ENCODE peak calls at places on chromosomes 16 and 17, in eight cellular contexts. One of them, this sample, is unnamed.

GRCh38 chr17:7854851-7855642 is at the start of gene TMEM88:
- DNase-seq in gastrocnemius medialis: no peak
- DNase-seq in IMR-90: no peak
- DNase-seq in adrenal gland: peak
- DNase-seq in vagina: peak
- DNase-seq in stomach: no peak
- DNase-seq in sigmoid colon: peak
- DNase-seq in A549: no peak
- DNase-seq in this sample: no peak

GRCh38 chr17:76524598-76525512 is 12.7 kb downstream of the CYGB start:
- DNase-seq in sigmoid colon: no peak
- DNase-seq in vagina: no peak
- DNase-seq in gastrocnemius medialis: no peak
- DNase-seq in adrenal gland: peak
- DNase-seq in IMR-90: peak
- DNase-seq in stomach: peak
- DNase-seq in A549: no peak
- DNase-seq in this sample: no peak

GRCh38 chr17:57145347-57145746 is 60.3 kb downstream of the AKAP1 start:
- DNase-seq in vagina: no peak
- DNase-seq in IMR-90: no peak
- DNase-seq in sigmoid colon: no peak
- DNase-seq in stomach: no peak
- DNase-seq in adrenal gland: no peak
- DNase-seq in A549: no peak
- DNase-seq in gastrocnemius medialis: no peak
- DNase-seq in this sample: no peak

GRCh38 chr16:67163903-67164558 is 514 bp upstream of the HSF4 start:
- DNase-seq in A549: no peak
- DNase-seq in IMR-90: no peak
- DNase-seq in sigmoid colon: peak
- DNase-seq in gastrocnemius medialis: no peak
- DNase-seq in adrenal gland: no peak
- DNase-seq in vagina: no peak
- DNase-seq in stomach: no peak
- DNase-seq in this sample: no peak

GRCh38 chr17:73720187-73720834 is 76.1 kb upstream of the SDK2 start:
- DNase-seq in adrenal gland: no peak
- DNase-seq in gastrocnemius medialis: no peak
- DNase-seq in stomach: no peak
- DNase-seq in vagina: no peak
- DNase-seq in IMR-90: no peak
- DNase-seq in A549: no peak
- DNase-seq in sigmoid colon: no peak
- DNase-seq in this sample: no peak

GRCh38 chr16:11386791-11387546 is 41.7 kb downstream of the RMI2 start:
- DNase-seq in vagina: no peak
- DNase-seq in A549: peak
- DNase-seq in gastrocnemius medialis: no peak
- DNase-seq in stomach: peak
- DNase-seq in adrenal gland: no peak
- DNase-seq in IMR-90: no peak
- DNase-seq in sigmoid colon: no peak
- DNase-seq in this sample: peak

GRCh38 chr16:75789237-75789636 is 62.9 kb upstream of the CPHXL start:
- DNase-seq in adrenal gland: no peak
- DNase-seq in sigmoid colon: no peak
- DNase-seq in vagina: no peak
- DNase-seq in A549: peak
- DNase-seq in gastrocnemius medialis: no peak
- DNase-seq in IMR-90: peak
- DNase-seq in stomach: no peak
- DNase-seq in this sample: peak

GRCh38 chr17:12618557-12618956 is 47.1 kb upstream of the MYOCD start:
- DNase-seq in adrenal gland: no peak
- DNase-seq in vagina: no peak
- DNase-seq in IMR-90: peak
- DNase-seq in gastrocnemius medialis: no peak
- DNase-seq in sigmoid colon: no peak
- DNase-seq in A549: no peak
- DNase-seq in stomach: no peak
- DNase-seq in this sample: no peak

GRCh38 chr17:64202683-64203430 is 60.2 kb downstream of the TEX2 start:
- DNase-seq in stomach: no peak
- DNase-seq in sigmoid colon: no peak
- DNase-seq in IMR-90: peak
- DNase-seq in gastrocnemius medialis: peak
- DNase-seq in adrenal gland: peak
- DNase-seq in vagina: no peak
- DNase-seq in A549: no peak
- DNase-seq in this sample: no peak

GRCh38 chr17:76478730-76479514 is 11.5 kb downstream of the AANAT start:
- DNase-seq in stomach: no peak
- DNase-seq in sigmoid colon: no peak
- DNase-seq in IMR-90: no peak
- DNase-seq in adrenal gland: no peak
- DNase-seq in A549: no peak
- DNase-seq in gastrocnemius medialis: no peak
- DNase-seq in vagina: no peak
- DNase-seq in this sample: no peak

GRCh38 chr16:1674751-1675664 is 3.1 kb upstream of the JPT2 start:
- DNase-seq in vagina: no peak
- DNase-seq in A549: peak
- DNase-seq in stomach: no peak
- DNase-seq in IMR-90: peak
- DNase-seq in sigmoid colon: no peak
- DNase-seq in gastrocnemius medialis: no peak
- DNase-seq in adrenal gland: no peak
- DNase-seq in this sample: no peak

GRCh38 chr17:57106107-57106835 is 21.2 kb downstream of the AKAP1 start:
- DNase-seq in A549: no peak
- DNase-seq in vagina: no peak
- DNase-seq in IMR-90: no peak
- DNase-seq in sigmoid colon: no peak
- DNase-seq in adrenal gland: no peak
- DNase-seq in gastrocnemius medialis: peak
- DNase-seq in stomach: no peak
- DNase-seq in this sample: peak

GRCh38 chr16:9677301-9677653 is 505.0 kb downstream of the GRIN2A start:
- DNase-seq in adrenal gland: no peak
- DNase-seq in gastrocnemius medialis: no peak
- DNase-seq in vagina: no peak
- DNase-seq in IMR-90: no peak
- DNase-seq in A549: no peak
- DNase-seq in stomach: no peak
- DNase-seq in sigmoid colon: no peak
- DNase-seq in this sample: no peak

DNA sequence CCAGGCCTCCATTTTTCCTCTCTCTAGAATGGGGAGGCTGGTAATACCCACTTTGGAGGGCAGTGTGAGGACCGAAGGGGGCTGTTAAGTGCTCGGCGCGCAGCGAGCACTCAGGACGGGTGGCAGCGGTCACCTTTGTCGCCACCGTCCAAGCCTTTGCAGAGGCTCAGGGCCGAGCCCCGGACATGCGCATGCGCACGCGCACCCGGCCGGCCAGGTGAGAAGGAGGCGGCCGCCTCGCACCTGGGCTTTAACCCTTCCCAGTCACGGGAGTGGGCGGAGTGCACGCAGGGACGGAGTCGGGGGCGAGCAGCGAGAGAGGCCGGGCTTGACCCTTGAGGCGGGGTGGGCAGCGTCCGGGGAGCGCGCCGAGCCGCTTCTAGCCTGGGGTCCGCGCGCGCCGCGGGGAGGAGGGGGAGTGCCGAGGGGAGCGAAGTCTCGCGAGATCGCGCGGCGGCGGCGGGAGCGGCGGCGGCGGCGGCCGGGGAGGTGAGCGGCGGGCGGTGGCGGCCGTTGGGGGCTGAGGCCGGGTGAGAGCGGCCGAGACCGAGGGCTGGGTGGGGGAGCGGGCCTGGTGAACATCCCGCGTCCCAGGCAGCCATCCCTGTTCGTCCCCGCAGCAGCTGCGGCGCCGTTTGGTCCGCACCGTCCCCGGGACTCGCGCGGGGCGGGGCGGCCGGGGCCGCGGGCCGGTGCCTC is at the start of gene MRTFB:
- DNase-seq in vagina: no peak
- DNase-seq in adrenal gland: peak
- DNase-seq in IMR-90: peak
- DNase-seq in stomach: peak
- DNase-seq in sigmoid colon: peak
- DNase-seq in gastrocnemius medialis: peak
- DNase-seq in A549: peak
- DNase-seq in this sample: peak
- TF ChIP-seq POLR2A in vagina: no peak
- TF ChIP-seq POLR2A in adrenal gland: peak
- TF ChIP-seq POLR2A in IMR-90: no peak
- TF ChIP-seq POLR2A in stomach: no peak
- TF ChIP-seq POLR2A in sigmoid colon: no peak
- TF ChIP-seq POLR2A in gastrocnemius medialis: peak
- TF ChIP-seq POLR2A in A549: peak
- TF ChIP-seq POLR2A in this sample: no peak

DNA sequence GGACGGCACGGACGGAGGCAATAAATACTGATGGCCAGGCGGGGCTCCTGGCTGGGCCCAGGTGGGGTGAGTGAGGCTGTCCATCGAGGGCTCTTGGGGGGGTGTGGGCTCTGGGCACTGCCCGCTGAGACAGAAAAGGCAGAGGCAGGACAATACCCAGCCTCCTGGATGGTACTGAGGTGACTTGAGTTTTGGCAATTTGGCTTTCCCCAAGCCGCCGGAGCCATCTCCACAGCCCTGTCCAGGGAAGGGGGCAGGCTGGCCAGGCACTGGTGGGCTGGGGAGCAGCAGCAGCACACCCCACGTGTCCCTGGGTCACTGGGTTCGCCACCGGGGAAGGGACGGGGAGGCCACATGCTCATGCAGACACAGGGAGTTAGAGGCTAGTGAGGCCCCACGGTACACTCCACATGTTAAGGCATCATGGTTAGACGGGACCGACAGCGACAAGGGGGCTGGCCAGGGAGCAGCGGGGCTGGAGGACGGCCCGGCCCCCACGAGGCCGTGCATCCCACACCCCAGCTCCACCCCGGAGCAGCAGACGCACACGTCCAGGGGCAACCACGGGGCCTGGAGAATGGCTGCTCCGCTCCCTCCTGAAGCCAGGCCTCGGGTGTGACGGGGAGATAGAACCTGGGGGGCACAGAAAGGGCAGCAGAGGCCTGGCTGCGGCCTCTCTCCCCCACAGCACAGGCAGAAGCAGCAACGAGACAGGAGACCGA is 3.0 kb downstream of the ARHGDIA start:
- DNase-seq in gastrocnemius medialis: no peak
- DNase-seq in vagina: no peak
- DNase-seq in A549: no peak
- DNase-seq in adrenal gland: no peak
- DNase-seq in stomach: no peak
- DNase-seq in IMR-90: no peak
- DNase-seq in sigmoid colon: no peak
- DNase-seq in this sample: no peak
- TF ChIP-seq POLR2A in gastrocnemius medialis: no peak
- TF ChIP-seq POLR2A in vagina: no peak
- TF ChIP-seq POLR2A in A549: peak
- TF ChIP-seq POLR2A in adrenal gland: no peak
- TF ChIP-seq POLR2A in stomach: no peak
- TF ChIP-seq POLR2A in IMR-90: peak
- TF ChIP-seq POLR2A in sigmoid colon: no peak
- TF ChIP-seq POLR2A in this sample: no peak

GRCh38 chr16:12573730-12574383 is 229.8 kb downstream of the CPPED1 start:
- DNase-seq in IMR-90: no peak
- DNase-seq in stomach: peak
- DNase-seq in A549: peak
- DNase-seq in adrenal gland: no peak
- DNase-seq in sigmoid colon: peak
- DNase-seq in gastrocnemius medialis: no peak
- DNase-seq in vagina: no peak
- DNase-seq in this sample: peak

GRCh38 chr16:12575288-12575687 is 228.4 kb downstream of the CPPED1 start:
- DNase-seq in sigmoid colon: peak
- DNase-seq in IMR-90: no peak
- DNase-seq in A549: no peak
- DNase-seq in stomach: no peak
- DNase-seq in adrenal gland: no peak
- DNase-seq in gastrocnemius medialis: no peak
- DNase-seq in vagina: no peak
- DNase-seq in this sample: no peak

GRCh38 chr16:12573300-12573699 is 230.4 kb downstream of the CPPED1 start:
- DNase-seq in sigmoid colon: peak
- DNase-seq in gastrocnemius medialis: no peak
- DNase-seq in adrenal gland: no peak
- DNase-seq in A549: no peak
- DNase-seq in stomach: no peak
- DNase-seq in vagina: no peak
- DNase-seq in IMR-90: no peak
- DNase-seq in this sample: no peak

GRCh38 chr16:12576878-12577277 is 226.8 kb downstream of the CPPED1 start:
- DNase-seq in IMR-90: no peak
- DNase-seq in stomach: no peak
- DNase-seq in sigmoid colon: no peak
- DNase-seq in gastrocnemius medialis: no peak
- DNase-seq in A549: no peak
- DNase-seq in adrenal gland: no peak
- DNase-seq in vagina: no peak
- DNase-seq in this sample: no peak

GRCh38 chr16:12574721-12575120 is 229.0 kb downstream of the CPPED1 start:
- DNase-seq in stomach: no peak
- DNase-seq in adrenal gland: no peak
- DNase-seq in vagina: no peak
- DNase-seq in IMR-90: no peak
- DNase-seq in sigmoid colon: peak
- DNase-seq in gastrocnemius medialis: no peak
- DNase-seq in A549: no peak
- DNase-seq in this sample: no peak
- TF ChIP-seq POLR2A in stomach: no peak
- TF ChIP-seq POLR2A in adrenal gland: no peak
- TF ChIP-seq POLR2A in vagina: no peak
- TF ChIP-seq POLR2A in IMR-90: no peak
- TF ChIP-seq POLR2A in sigmoid colon: no peak
- TF ChIP-seq POLR2A in gastrocnemius medialis: no peak
- TF ChIP-seq POLR2A in A549: no peak
- TF ChIP-seq POLR2A in this sample: no peak

DNA sequence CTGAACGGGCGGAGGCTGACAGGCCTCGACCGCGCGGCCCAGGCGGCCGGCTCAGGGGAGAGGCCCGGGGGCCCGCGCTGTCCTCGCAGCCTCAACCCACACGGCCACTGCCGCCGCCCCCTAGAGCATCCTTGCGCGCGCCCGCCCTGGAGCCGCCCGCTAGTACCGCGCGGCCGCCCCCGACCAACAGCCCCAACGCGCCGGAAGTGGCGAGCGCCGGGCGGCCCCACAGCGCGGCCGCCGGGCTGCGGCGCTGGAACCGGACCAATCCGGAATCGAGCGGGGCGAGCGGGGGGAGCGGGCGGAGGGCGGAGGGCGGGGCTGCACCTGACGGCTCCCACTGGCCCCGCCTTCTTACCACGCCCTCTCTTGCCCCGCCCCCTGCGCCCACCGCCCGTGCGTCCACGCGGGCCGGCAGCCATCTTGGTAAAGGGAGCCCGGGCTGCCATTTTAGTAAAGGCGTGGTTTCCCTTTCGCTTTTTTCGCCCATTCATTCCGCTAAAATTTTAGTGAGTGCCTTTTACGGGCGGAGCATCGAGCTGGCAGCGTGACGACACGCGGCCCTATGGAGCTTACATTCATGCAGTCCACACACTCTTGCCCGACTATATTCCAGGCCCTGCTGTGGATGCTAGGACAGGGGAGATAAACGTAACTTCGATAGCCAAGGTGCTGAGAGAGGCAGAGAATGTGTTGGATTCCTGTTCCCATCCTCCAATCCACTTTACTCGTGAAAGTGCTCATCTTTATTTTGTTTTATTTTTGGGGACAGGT is at the start of gene XPO6:
- DNase-seq in stomach: peak
- DNase-seq in IMR-90: peak
- DNase-seq in A549: peak
- DNase-seq in vagina: no peak
- DNase-seq in adrenal gland: peak
- DNase-seq in gastrocnemius medialis: peak
- DNase-seq in sigmoid colon: peak
- DNase-seq in this sample: peak
- TF ChIP-seq POLR2A in stomach: no peak
- TF ChIP-seq POLR2A in IMR-90: peak
- TF ChIP-seq POLR2A in A549: peak
- TF ChIP-seq POLR2A in vagina: no peak
- TF ChIP-seq POLR2A in adrenal gland: peak
- TF ChIP-seq POLR2A in gastrocnemius medialis: peak
- TF ChIP-seq POLR2A in sigmoid colon: no peak
- TF ChIP-seq POLR2A in this sample: peak

This sample was measured in erythroblast.